ENCODE peak calls at places on chromosomes 6 and 20, in six cellular contexts. O is left cardiac atrium; U is stimulated activated CD4-positive, alpha-beta T cell treated with anti-CD3 and anti-CD28 coated beads, Interleukin-4, amount 100 ng/mL, for 48 hours; K is ELR; I is uterus; Z is ovary. H is an unnamed sample.

GRCh38 chr6:36544228-36544627 is 3.1 kb downstream of the STK38 start:
- DNase-seq in O (no peak), I (no peak), U (no peak), Z (no peak), K (no peak), H (no peak)

GRCh38 chr6:128079026-128079425 is 178.2 kb upstream of the THEMIS start:
- DNase-seq in Z (no peak), K (peak; percentile 65), I (no peak), O (no peak), U (no peak), H (no peak)

GRCh38 chr6:116975600-116975999 is 98.6 kb downstream of the RFX6 start:
- DNase-seq in O (no peak), U (no peak), I (no peak), K (peak; percentile 54), Z (no peak), H (no peak)

GRCh38 chr20:4699957-4700356 is 21.8 kb upstream of the PRND start:
- DNase-seq in O (no peak), Z (no peak), U (no peak), I (no peak), K (no peak), H (no peak)

GRCh38 chr6:81865712-81866111 is 113.2 kb upstream of the TENT5A start:
- DNase-seq in K (peak; percentile 87), Z (no peak), I (no peak), U (no peak), O (no peak), H (no peak)

GRCh38 chr20:29690274-29690673 is 1567.2 kb upstream of the DEFB115 start:
- DNase-seq in K (no peak), Z (no peak), U (no peak), I (no peak), O (no peak), H (no peak)

GRCh38 chr20:60224914-60225313 is 266.7 kb downstream of the CDH26 start:
- DNase-seq in Z (no peak), O (no peak), K (peak; percentile 70), U (no peak), I (no peak), H (peak; percentile 47)

GRCh38 chr20:25546048-25546447 is 39.3 kb downstream of the NINL start:
- DNase-seq in K (no peak), U (no peak), I (no peak), O (no peak), Z (no peak), H (no peak)

GRCh38 chr20:4052554-4052953 is 37.2 kb upstream of the RNF24 start:
- DNase-seq in O (no peak), I (no peak), Z (no peak), K (no peak), U (no peak), H (peak; percentile 43)

GRCh38 chr6:69647726-69648125 is 149.1 kb downstream of the LMBRD1 start:
- DNase-seq in I (no peak), U (no peak), O (no peak), Z (no peak), K (no peak), H (no peak)

GRCh38 chr20:31843288-31843687 is 2.1 kb downstream of the FOXS1 start:
- DNase-seq in I (no peak), O (no peak), K (no peak), U (no peak), Z (no peak), H (no peak)

GRCh38 chr20:38471987-38472512 is 593 bp upstream of the RALGAPB start:
- DNase-seq in O (no peak), K (no peak), I (no peak), U (no peak), Z (peak; percentile 26), H (no peak)